ENCODE peak calls at places on chromosomes 4 and X, in five cellular contexts. V, Q, A, X and T are unnamed samples.

GRCh38 chr4:76969941-76970529 is 20.5 kb downstream of the SEPTIN11 start:
- DNase-seq in A (no peak), Q (no peak), X (no peak), V (no peak), T (no peak)

GRCh38 chrX:74535633-74536141 is 78.7 kb downstream of the RLIM start:
- DNase-seq in A (peak), Q (peak), X (peak), V (no peak), T (peak)

GRCh38 chrX:93422693-93423092 is 250.7 kb downstream of the NAP1L3 start:
- DNase-seq in V (peak), A (peak), X (peak), Q (peak), T (peak)

GRCh38 chr4:112234952-112235609 is 3.5 kb downstream of the AP1AR start:
- DNase-seq in Q (peak), X (peak), V (peak), A (peak), T (peak)

GRCh38 chrX:136588060-136588459 is 56.0 kb downstream of the VGLL1 start:
- DNase-seq in X (peak), A (no peak), Q (no peak), V (no peak), T (peak)

GRCh38 chrX:128698528-128698927 is 646.3 kb upstream of the ACTRT1 start:
- DNase-seq in V (no peak), X (no peak), Q (no peak), A (no peak), T (no peak)

GRCh38 chr4:20809796-20810195 is 109.5 kb downstream of the PACRGL start:
- DNase-seq in Q (no peak), A (peak), V (no peak), X (no peak), T (no peak)

GRCh38 chr4:118224239-118224829 is 128.5 kb downstream of the PRSS12 start:
- DNase-seq in X (peak), Q (no peak), A (no peak), V (peak), T (peak)

GRCh38 chrX:110442631-110443030 is 84.0 kb downstream of the RTL9 start:
- DNase-seq in V (peak), Q (no peak), A (peak), X (peak), T (peak)

GRCh38 chr4:14994242-14994641 is 8.0 kb upstream of the CPEB2 start:
- DNase-seq in V (no peak), X (no peak), A (no peak), Q (no peak), T (no peak)

GRCh38 chrX:23694606-23695005 is 27.3 kb downstream of the PRDX4 start:
- DNase-seq in Q (peak), A (peak), X (peak), V (peak), T (peak)

GRCh38 chrX:110665636-110666035 is 130.0 kb downstream of the CHRDL1 start:
- DNase-seq in Q (peak), A (peak), X (peak), V (peak), T (no peak)

GRCh38 chr4:128168701-128169100 is 107.6 kb downstream of the LARP1B start:
- DNase-seq in V (no peak), A (no peak), Q (no peak), X (no peak), T (no peak)

GRCh38 chr4:186128842-186129241 is 24.3 kb downstream of the FAM149A start:
- DNase-seq in A (no peak), Q (no peak), X (no peak), V (no peak), T (no peak)

GRCh38 chr4:78200949-78201348 is 143.8 kb downstream of the FRAS1 start:
- DNase-seq in X (no peak), Q (no peak), A (no peak), V (no peak), T (no peak)

GRCh38 chr4:10706236-10706635 is 21.7 kb upstream of the CLNK start:
- DNase-seq in A (no peak), X (no peak), Q (no peak), V (no peak), T (no peak)

GRCh38 chr4:14916554-14917304 is 85.6 kb upstream of the CPEB2 start:
- DNase-seq in V (peak), Q (no peak), X (no peak), A (no peak), T (no peak)

GRCh38 chr4:2259541-2260267 is 2.2 kb downstream of the MXD4 start:
- DNase-seq in V (no peak), X (no peak), Q (no peak), A (no peak), T (no peak)

GRCh38 chrX:82219129-82219528 is 1017.2 kb downstream of the SH3BGRL start:
- DNase-seq in A (no peak), V (no peak), Q (no peak), X (no peak), T (no peak)

GRCh38 chrX:39795591-39795990 is 302.2 kb downstream of the BCOR start:
- DNase-seq in A (no peak), Q (no peak), V (no peak), X (no peak), T (no peak)

GRCh38 chrX:85243155-85243554 is 424 bp downstream of the SATL1 start:
- DNase-seq in A (no peak), V (no peak), X (no peak), Q (no peak), T (no peak)

GRCh38 chr4:7410470-7410869 is 24.3 kb downstream of the PSAPL1 start:
- DNase-seq in X (no peak), A (no peak), Q (no peak), V (no peak), T (no peak)

GRCh38 chr4:187179086-187180070 is 455.7 kb upstream of the FAT1 start:
- DNase-seq in Q (no peak), X (no peak), A (no peak), V (no peak), T (no peak)

GRCh38 chr4:122450847-122451246 is 5.7 kb downstream of the IL2 start:
- DNase-seq in A (peak), Q (no peak), X (no peak), V (peak), T (no peak)

GRCh38 chr4:71231073-71231752 is 107.6 kb upstream of the SLC4A4 start:
- DNase-seq in A (no peak), V (no peak), Q (no peak), X (peak), T (no peak)

GRCh38 chrX:74449322-74449936 is 28.1 kb downstream of the SLC16A2 start:
- DNase-seq in Q (no peak), V (peak), X (no peak), A (no peak), T (no peak)

GRCh38 chr4:123891901-123892300 is 495.3 kb downstream of the SPRY1 start:
- DNase-seq in X (no peak), V (no peak), A (no peak), Q (no peak), T (no peak)

GRCh38 chr4:126604273-126604867 is 1028.4 kb upstream of the INTU start:
- DNase-seq in X (peak), Q (peak), A (no peak), V (peak), T (peak)

GRCh38 chr4:158255727-158256324 is 45.5 kb downstream of the TMEM144 start:
- DNase-seq in A (no peak), Q (no peak), X (peak), V (peak), T (no peak)

GRCh38 chr4:2924286-2924685 is 38.9 kb downstream of the NOP14 start:
- DNase-seq in V (no peak), A (no peak), Q (no peak), X (no peak), T (no peak)

GRCh38 chr4:126051709-126052424 is 737.1 kb downstream of the FAT4 start:
- DNase-seq in Q (no peak), X (no peak), V (no peak), A (no peak), T (no peak)

GRCh38 chrX:13248867-13249521 is 70.9 kb downstream of the ATXN3L start:
- DNase-seq in X (no peak), A (no peak), Q (no peak), V (no peak), T (no peak)

GRCh38 chrX:14641681-14642655 is 112.6 kb downstream of the GLRA2 start:
- DNase-seq in Q (no peak), V (no peak), X (no peak), A (no peak), T (no peak)

GRCh38 chr4:22238742-22239141 is 277.1 kb downstream of the ADGRA3 start:
- DNase-seq in V (peak), Q (no peak), X (no peak), A (peak), T (no peak)
- TF ChIP-seq CTCF in V (no peak), Q (peak), X (peak), A (peak), T (no peak)

GRCh38 chr4:113998026-113998425 is 18.6 kb upstream of the ARSJ start:
- DNase-seq in A (no peak), Q (no peak), X (no peak), V (no peak), T (no peak)
- TF ChIP-seq CTCF in A (no peak), Q (no peak), X (no peak), V (no peak), T (no peak)

GRCh38 chr4:183772361-183772760 is 113.3 kb downstream of the TRAPPC11 start:
- DNase-seq in X (no peak), V (no peak), A (no peak), Q (no peak), T (no peak)
- TF ChIP-seq CTCF in X (no peak), V (no peak), A (no peak), Q (no peak), T (no peak)

GRCh38 chr4:68077737-68078136 is 51.9 kb downstream of the TMPRSS11F start:
- DNase-seq in A (no peak), Q (no peak), V (no peak), X (no peak), T (no peak)

GRCh38 chr4:68079918-68080317 is 49.8 kb downstream of the TMPRSS11F start:
- DNase-seq in A (no peak), V (no peak), Q (no peak), X (no peak), T (no peak)

GRCh38 chr4:68074397-68074796 is 55.3 kb downstream of the TMPRSS11F start:
- DNase-seq in X (no peak), A (no peak), V (no peak), Q (no peak), T (no peak)

GRCh38 chr4:68077301-68077700 is 52.4 kb downstream of the TMPRSS11F start:
- DNase-seq in Q (no peak), X (no peak), V (no peak), A (no peak), T (no peak)

GRCh38 chr4:68076194-68076593 is 53.5 kb downstream of the TMPRSS11F start:
- DNase-seq in Q (no peak), A (no peak), X (no peak), V (no peak), T (no peak)
- TF ChIP-seq CTCF in Q (no peak), A (peak), X (no peak), V (no peak), T (no peak)